ENCODE peak calls at places on chromosomes 1 and 21, in eight cellular contexts. O is HEK293T, P is M059J, H is esophagus muscularis mucosa, C is NCI-H1417, M is fibroblast of mammary gland, B is fibroblast of lung, U is T-cell. V is an unnamed sample.

GRCh38 chr1:180230791-180231505 is 884 bp downstream of the LHX4 start:
- DNase-seq in O (peak; percentile 61), P (peak; percentile 71), H (no peak), C (peak; percentile 65), M (peak; percentile 26), B (peak; percentile 70), U (no peak), V (peak; percentile 62)

GRCh38 chr21:14403681-14404318 is 20.9 kb upstream of the HSPA13 start:
- DNase-seq in O (peak; percentile 42), P (peak; percentile 34), H (no peak), C (peak; percentile 15), M (peak; percentile 45), B (peak; percentile 23), U (no peak), V (peak; percentile 23)

GRCh38 chr1:66752000-66752592 is at the start of gene DYNLT5:
- DNase-seq in O (no peak), P (peak; percentile 88), H (no peak), C (no peak), M (peak; percentile 67), B (peak; percentile 59), U (no peak), V (peak; percentile 22)

GRCh38 chr1:226646026-226646869 is 92.8 kb downstream of the ITPKB start:
- DNase-seq in O (no peak), P (no peak), H (no peak), C (no peak), M (no peak), B (peak; percentile 12), U (no peak), V (no peak)

GRCh38 chr1:47201179-47201578 is 11.3 kb upstream of the PDZK1IP1 start:
- DNase-seq in O (no peak), P (no peak), H (no peak), C (no peak), M (no peak), B (peak; percentile 43), U (no peak), V (no peak)

GRCh38 chr1:23554481-23555224 is 4.6 kb downstream of the ID3 start:
- DNase-seq in O (peak; percentile 84), P (peak; percentile 95), H (no peak), C (peak; percentile 97), M (peak; percentile 74), B (peak; percentile 84), U (peak; percentile 91), V (peak; percentile 69)

GRCh38 chr1:230836801-230837200 is 31.5 kb downstream of the C1orf198 start:
- DNase-seq in O (no peak), P (no peak), H (no peak), C (no peak), M (no peak), B (no peak), U (no peak), V (no peak)

GRCh38 chr1:88659552-88659951 is 24.5 kb upstream of the PKN2 start:
- DNase-seq in O (no peak), P (no peak), H (no peak), C (no peak), M (no peak), B (no peak), U (no peak), V (no peak)

GRCh38 chr1:44714944-44715571 is 15.9 kb downstream of the RNU5D-1 start:
- DNase-seq in O (peak; percentile 80), P (peak; percentile 68), H (no peak), C (peak; percentile 57), M (peak; percentile 81), B (peak; percentile 56), U (peak; percentile 74), V (peak; percentile 80)

GRCh38 chr1:203573730-203574129 is 52.9 kb upstream of the ATP2B4 start:
- DNase-seq in O (no peak), P (no peak), H (no peak), C (no peak), M (no peak), B (no peak), U (no peak), V (no peak)

GRCh38 chr1:116503535-116504307 is 67.1 kb downstream of the CD58 start:
- DNase-seq in O (no peak), P (no peak), H (no peak), C (no peak), M (no peak), B (peak; percentile 20), U (no peak), V (no peak)

V was measured in HTR-8/SVneo.